ENCODE peak calls at places on chromosomes 5 and 9, in ten cellular contexts. One of them, this sample, is unnamed.

GRCh38 chr5:148615644-148616283 is 38.6 kb downstream of the HTR4 start:
- DNase-seq in AG04450: no peak
- DNase-seq in HTR-8/SVneo: no peak
- DNase-seq in posterior cingulate gyrus: no peak
- DNase-seq in germinal center: no peak
- DNase-seq in HCEC 1CT: peak; percentile 11
- DNase-seq in NCI-H1048: no peak
- DNase-seq in BJ: no peak
- DNase-seq in thyroid gland: no peak
- DNase-seq in hepatic stellate cell: peak; percentile 11
- DNase-seq in this sample: peak; percentile 2

GRCh38 chr5:73292816-73293459 is 119.9 kb downstream of the TMEM174 start:
- DNase-seq in hepatic stellate cell: no peak
- DNase-seq in HTR-8/SVneo: no peak
- DNase-seq in HCEC 1CT: no peak
- DNase-seq in NCI-H1048: no peak
- DNase-seq in AG04450: no peak
- DNase-seq in thyroid gland: no peak
- DNase-seq in BJ: no peak
- DNase-seq in germinal center: no peak
- DNase-seq in posterior cingulate gyrus: no peak
- DNase-seq in this sample: no peak

GRCh38 chr9:112091805-112092204 is 83.3 kb downstream of the SUSD1 start:
- DNase-seq in germinal center: no peak
- DNase-seq in thyroid gland: peak; percentile 79
- DNase-seq in posterior cingulate gyrus: peak; percentile 27
- DNase-seq in hepatic stellate cell: no peak
- DNase-seq in HTR-8/SVneo: no peak
- DNase-seq in AG04450: no peak
- DNase-seq in NCI-H1048: no peak
- DNase-seq in HCEC 1CT: peak; percentile 44
- DNase-seq in BJ: no peak
- DNase-seq in this sample: no peak

GRCh38 chr9:93950619-93951601 is 4.2 kb downstream of the BARX1 start:
- DNase-seq in BJ: no peak
- DNase-seq in HTR-8/SVneo: no peak
- DNase-seq in HCEC 1CT: no peak
- DNase-seq in thyroid gland: peak; percentile 61
- DNase-seq in AG04450: no peak
- DNase-seq in posterior cingulate gyrus: no peak
- DNase-seq in hepatic stellate cell: peak; percentile 59
- DNase-seq in NCI-H1048: no peak
- DNase-seq in germinal center: no peak
- DNase-seq in this sample: no peak

GRCh38 chr5:36908544-36909260 is 32.1 kb downstream of the NIPBL start:
- DNase-seq in hepatic stellate cell: no peak
- DNase-seq in NCI-H1048: no peak
- DNase-seq in AG04450: no peak
- DNase-seq in HTR-8/SVneo: no peak
- DNase-seq in thyroid gland: no peak
- DNase-seq in BJ: no peak
- DNase-seq in posterior cingulate gyrus: no peak
- DNase-seq in germinal center: no peak
- DNase-seq in HCEC 1CT: no peak
- DNase-seq in this sample: no peak

GRCh38 chr5:164256351-164256750 is 750.9 kb downstream of the MAT2B start:
- DNase-seq in germinal center: no peak
- DNase-seq in posterior cingulate gyrus: no peak
- DNase-seq in BJ: no peak
- DNase-seq in hepatic stellate cell: no peak
- DNase-seq in HCEC 1CT: peak; percentile 34
- DNase-seq in NCI-H1048: no peak
- DNase-seq in AG04450: no peak
- DNase-seq in thyroid gland: no peak
- DNase-seq in HTR-8/SVneo: no peak
- DNase-seq in this sample: no peak

GRCh38 chr9:93094294-93095204 is 1.5 kb upstream of the CARD19 start:
- DNase-seq in hepatic stellate cell: no peak
- DNase-seq in NCI-H1048: no peak
- DNase-seq in HCEC 1CT: no peak
- DNase-seq in AG04450: no peak
- DNase-seq in BJ: no peak
- DNase-seq in thyroid gland: peak; percentile 58
- DNase-seq in germinal center: peak; percentile 82
- DNase-seq in posterior cingulate gyrus: peak; percentile 40
- DNase-seq in HTR-8/SVneo: no peak
- DNase-seq in this sample: no peak

GRCh38 chr9:1890806-1891205 is 124.3 kb upstream of the SMARCA2 start:
- DNase-seq in AG04450: no peak
- DNase-seq in germinal center: no peak
- DNase-seq in BJ: no peak
- DNase-seq in hepatic stellate cell: no peak
- DNase-seq in posterior cingulate gyrus: no peak
- DNase-seq in thyroid gland: no peak
- DNase-seq in HTR-8/SVneo: no peak
- DNase-seq in HCEC 1CT: no peak
- DNase-seq in NCI-H1048: no peak
- DNase-seq in this sample: no peak

GRCh38 chr5:93585054-93585751 is 2.2 kb downstream of the NR2F1 start:
- DNase-seq in thyroid gland: no peak
- DNase-seq in NCI-H1048: no peak
- DNase-seq in germinal center: no peak
- DNase-seq in AG04450: no peak
- DNase-seq in HCEC 1CT: peak; percentile 42
- DNase-seq in BJ: no peak
- DNase-seq in hepatic stellate cell: no peak
- DNase-seq in HTR-8/SVneo: peak; percentile 26
- DNase-seq in posterior cingulate gyrus: no peak
- DNase-seq in this sample: no peak

GRCh38 chr5:129079496-129079895 is 15.1 kb upstream of the ISOC1 start:
- DNase-seq in HCEC 1CT: no peak
- DNase-seq in hepatic stellate cell: no peak
- DNase-seq in germinal center: no peak
- DNase-seq in HTR-8/SVneo: no peak
- DNase-seq in posterior cingulate gyrus: no peak
- DNase-seq in BJ: no peak
- DNase-seq in AG04450: no peak
- DNase-seq in NCI-H1048: no peak
- DNase-seq in thyroid gland: no peak
- DNase-seq in this sample: no peak

GRCh38 chr9:114216081-114216480 is 60.7 kb downstream of the COL27A1 start:
- DNase-seq in thyroid gland: peak; percentile 87
- DNase-seq in germinal center: no peak
- DNase-seq in BJ: no peak
- DNase-seq in HCEC 1CT: no peak
- DNase-seq in AG04450: no peak
- DNase-seq in HTR-8/SVneo: peak; percentile 37
- DNase-seq in hepatic stellate cell: no peak
- DNase-seq in posterior cingulate gyrus: peak; percentile 29
- DNase-seq in NCI-H1048: no peak
- DNase-seq in this sample: no peak

GRCh38 chr9:89942643-89943042 is 337.8 kb downstream of the GADD45G start:
- DNase-seq in hepatic stellate cell: no peak
- DNase-seq in thyroid gland: no peak
- DNase-seq in BJ: no peak
- DNase-seq in germinal center: no peak
- DNase-seq in HTR-8/SVneo: no peak
- DNase-seq in AG04450: no peak
- DNase-seq in HCEC 1CT: no peak
- DNase-seq in NCI-H1048: no peak
- DNase-seq in posterior cingulate gyrus: no peak
- DNase-seq in this sample: no peak